ENCODE peak calls at places on chromosomes 5 and 9, in nine cellular contexts. One of them, this sample, is unnamed. For H3K4me1, the result is how much of the 10 kb centered on the place peaks cover.

GRCh38 chr5:14946813-14947640 is 75.4 kb upstream of the ANKH start:
- DNase-seq in HepG2: peak
- DNase-seq in breast epithelium: no peak
- DNase-seq in GM23338: peak
- DNase-seq in GM12878: peak
- DNase-seq in transverse colon: peak
- DNase-seq in stomach: peak
- DNase-seq in HCT116: peak
- DNase-seq in spleen: no peak
- DNase-seq in this sample: no peak

GRCh38 chr9:128787583-128788156 is 617 bp downstream of the TBC1D13 start:
- DNase-seq in breast epithelium: no peak
- DNase-seq in spleen: no peak
- DNase-seq in GM23338: peak
- DNase-seq in HCT116: no peak
- DNase-seq in transverse colon: peak
- DNase-seq in stomach: no peak
- DNase-seq in GM12878: no peak
- DNase-seq in HepG2: no peak
- DNase-seq in this sample: no peak

GRCh38 chr5:59487068-59487686 is 406.3 kb downstream of the PDE4D start:
- DNase-seq in HepG2: no peak
- DNase-seq in stomach: no peak
- DNase-seq in transverse colon: no peak
- DNase-seq in breast epithelium: no peak
- DNase-seq in HCT116: no peak
- DNase-seq in GM12878: no peak
- DNase-seq in GM23338: peak
- DNase-seq in spleen: no peak
- DNase-seq in this sample: no peak

GRCh38 chr5:72138943-72139467 is 31.7 kb downstream of the MAP1B start:
- DNase-seq in HCT116: no peak
- DNase-seq in transverse colon: no peak
- DNase-seq in GM12878: peak
- DNase-seq in spleen: no peak
- DNase-seq in GM23338: no peak
- DNase-seq in HepG2: no peak
- DNase-seq in breast epithelium: no peak
- DNase-seq in stomach: no peak
- DNase-seq in this sample: no peak

GRCh38 chr5:129506092-129506491 is 46.0 kb downstream of the ADAMTS19 start:
- DNase-seq in HepG2: no peak
- DNase-seq in GM23338: no peak
- DNase-seq in GM12878: no peak
- DNase-seq in breast epithelium: no peak
- DNase-seq in stomach: no peak
- DNase-seq in transverse colon: no peak
- DNase-seq in HCT116: no peak
- DNase-seq in spleen: no peak
- DNase-seq in this sample: no peak

GRCh38 chr5:110769282-110769681 is 30.5 kb downstream of the SLC25A46 start:
- DNase-seq in HepG2: no peak
- DNase-seq in HCT116: no peak
- DNase-seq in spleen: no peak
- DNase-seq in GM12878: no peak
- DNase-seq in breast epithelium: no peak
- DNase-seq in transverse colon: no peak
- DNase-seq in stomach: no peak
- DNase-seq in GM23338: no peak
- DNase-seq in this sample: no peak

GRCh38 chr5:124176692-124177091 is 569.7 kb downstream of the ZNF608 start:
- DNase-seq in HCT116: no peak
- DNase-seq in breast epithelium: no peak
- DNase-seq in GM23338: peak
- DNase-seq in HepG2: no peak
- DNase-seq in transverse colon: no peak
- DNase-seq in stomach: no peak
- DNase-seq in spleen: no peak
- DNase-seq in GM12878: no peak
- DNase-seq in this sample: no peak

GRCh38 chr5:3401635-3402034 is 194.0 kb upstream of the IRX1 start:
- DNase-seq in HepG2: no peak
- DNase-seq in stomach: no peak
- DNase-seq in HCT116: no peak
- DNase-seq in breast epithelium: no peak
- DNase-seq in transverse colon: no peak
- DNase-seq in GM23338: no peak
- DNase-seq in spleen: no peak
- DNase-seq in GM12878: no peak
- DNase-seq in this sample: no peak

GRCh38 chr5:157744055-157745011 is 821 bp downstream of the LSM11 start:
- DNase-seq in GM12878: no peak
- DNase-seq in transverse colon: peak
- DNase-seq in spleen: peak
- DNase-seq in HepG2: no peak
- DNase-seq in stomach: no peak
- DNase-seq in HCT116: no peak
- DNase-seq in GM23338: peak
- DNase-seq in breast epithelium: no peak
- DNase-seq in this sample: no peak

GRCh38 chr5:143177263-143177994 is 226.1 kb downstream of the NR3C1 start:
- DNase-seq in HCT116: no peak
- DNase-seq in GM12878: no peak
- DNase-seq in GM23338: no peak
- DNase-seq in stomach: peak
- DNase-seq in transverse colon: no peak
- DNase-seq in breast epithelium: no peak
- DNase-seq in spleen: no peak
- DNase-seq in HepG2: no peak
- DNase-seq in this sample: no peak

GRCh38 chr9:124045076-124045829 is 33.7 kb downstream of the LHX2 start:
- DNase-seq in GM12878: no peak
- DNase-seq in HCT116: no peak
- DNase-seq in GM23338: peak
- DNase-seq in spleen: peak
- DNase-seq in breast epithelium: no peak
- DNase-seq in HepG2: no peak
- DNase-seq in stomach: peak
- DNase-seq in transverse colon: peak
- DNase-seq in this sample: no peak
- TF ChIP-seq POLR2AphosphoS5 in GM12878: no peak
- TF ChIP-seq POLR2AphosphoS5 in HCT116: no peak
- TF ChIP-seq POLR2AphosphoS5 in GM23338: no peak
- TF ChIP-seq POLR2AphosphoS5 in spleen: peak
- TF ChIP-seq POLR2AphosphoS5 in breast epithelium: no peak
- TF ChIP-seq POLR2AphosphoS5 in HepG2: no peak
- TF ChIP-seq POLR2AphosphoS5 in stomach: no peak
- TF ChIP-seq POLR2AphosphoS5 in transverse colon: no peak
- TF ChIP-seq POLR2AphosphoS5 in this sample: no peak

DNA sequence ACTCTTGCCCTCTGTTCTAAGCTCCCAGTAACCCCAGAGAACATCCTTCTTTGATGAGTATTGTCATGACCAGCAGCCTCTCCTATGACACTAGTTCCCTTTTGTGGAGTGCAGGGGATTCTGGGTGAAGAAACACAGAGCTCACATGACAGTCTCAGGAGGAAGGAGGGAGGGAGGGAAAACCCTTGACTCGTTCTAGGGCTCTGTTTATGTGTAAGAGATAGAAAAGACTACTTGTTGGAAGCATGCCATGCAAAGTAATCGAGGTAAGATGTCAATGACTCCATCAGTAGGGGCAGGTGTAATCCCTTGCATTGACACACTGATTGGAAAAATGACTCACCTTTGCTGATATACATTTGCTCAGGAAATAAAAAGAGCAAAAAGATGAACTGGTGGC is 190.2 kb upstream of the ELL2 start:
- DNase-seq in HCT116: no peak
- DNase-seq in HepG2: no peak
- DNase-seq in GM12878: no peak
- DNase-seq in GM23338: no peak
- DNase-seq in breast epithelium: no peak
- DNase-seq in stomach: no peak
- DNase-seq in spleen: no peak
- DNase-seq in transverse colon: no peak
- DNase-seq in this sample: no peak
- H3K4me1 ChIP-seq in HCT116: under half
- H3K4me1 ChIP-seq in HepG2: under half
- H3K4me1 ChIP-seq in GM12878: under half
- H3K4me1 ChIP-seq in GM23338: under half
- H3K4me1 ChIP-seq in breast epithelium: under half
- H3K4me1 ChIP-seq in stomach: under half
- H3K4me1 ChIP-seq in spleen: under half
- H3K4me1 ChIP-seq in transverse colon: under half
- H3K4me1 ChIP-seq in this sample: under half

DNA sequence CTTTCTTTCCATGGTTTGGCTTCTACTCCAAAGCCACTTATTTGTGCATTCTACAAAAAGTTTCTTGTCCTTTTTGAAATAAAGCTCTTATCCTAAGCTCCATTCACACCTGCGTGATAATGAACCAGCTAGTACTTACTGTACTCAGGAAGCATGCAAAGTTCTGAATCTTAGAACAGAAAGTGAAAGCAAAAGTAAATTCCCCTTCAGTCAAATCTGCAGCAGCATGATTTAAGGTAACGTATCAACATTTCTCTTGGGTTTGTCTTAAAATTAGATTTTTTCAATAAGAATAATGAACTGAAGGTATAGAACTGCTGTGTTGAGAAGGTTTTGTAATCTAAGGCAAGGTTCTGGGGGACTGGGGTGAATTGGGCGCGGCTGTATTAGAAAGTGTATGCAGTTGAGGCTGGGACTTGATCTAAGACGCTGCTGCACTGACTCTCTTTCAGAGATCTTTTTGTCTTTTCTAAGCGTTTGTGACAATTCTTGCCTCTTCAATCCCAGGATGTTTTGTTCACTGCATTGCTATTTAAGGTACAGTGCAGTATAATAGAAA is at the start of gene ERAP2:
- DNase-seq in GM12878: no peak
- DNase-seq in stomach: no peak
- DNase-seq in spleen: no peak
- DNase-seq in breast epithelium: no peak
- DNase-seq in GM23338: peak
- DNase-seq in HepG2: peak
- DNase-seq in transverse colon: no peak
- DNase-seq in HCT116: no peak
- DNase-seq in this sample: no peak
- TF ChIP-seq POLR2AphosphoS5 in GM12878: peak
- TF ChIP-seq POLR2AphosphoS5 in stomach: peak
- TF ChIP-seq POLR2AphosphoS5 in spleen: no peak
- TF ChIP-seq POLR2AphosphoS5 in breast epithelium: no peak
- TF ChIP-seq POLR2AphosphoS5 in GM23338: no peak
- TF ChIP-seq POLR2AphosphoS5 in HepG2: no peak
- TF ChIP-seq POLR2AphosphoS5 in transverse colon: peak
- TF ChIP-seq POLR2AphosphoS5 in HCT116: no peak
- TF ChIP-seq POLR2AphosphoS5 in this sample: no peak

DNA sequence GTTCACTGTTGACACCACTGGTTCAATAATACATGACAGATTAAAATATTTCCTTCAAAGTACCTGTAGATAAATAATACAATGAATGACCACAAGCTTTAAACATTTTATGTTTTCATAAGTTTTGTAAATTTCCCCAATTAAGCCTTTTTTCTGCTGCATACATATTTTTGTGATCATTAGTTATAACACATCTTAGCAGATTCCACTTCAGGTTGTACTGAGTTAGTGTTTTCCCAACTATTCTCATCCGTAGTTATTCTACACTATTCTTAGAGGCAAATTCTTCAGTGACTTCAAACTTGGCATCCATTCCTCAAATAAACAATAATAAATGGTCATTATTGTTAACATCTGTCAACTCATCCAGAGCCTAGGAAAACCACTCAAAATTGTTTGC is 100.9 kb downstream of the NRG2 start:
- DNase-seq in spleen: no peak
- DNase-seq in breast epithelium: no peak
- DNase-seq in stomach: no peak
- DNase-seq in HCT116: no peak
- DNase-seq in GM12878: no peak
- DNase-seq in transverse colon: no peak
- DNase-seq in GM23338: no peak
- DNase-seq in HepG2: no peak
- DNase-seq in this sample: no peak
- H3K4me1 ChIP-seq in spleen: under half
- H3K4me1 ChIP-seq in breast epithelium: under half
- H3K4me1 ChIP-seq in stomach: under half
- H3K4me1 ChIP-seq in HCT116: under half
- H3K4me1 ChIP-seq in GM12878: under half
- H3K4me1 ChIP-seq in transverse colon: under half
- H3K4me1 ChIP-seq in GM23338: under half
- H3K4me1 ChIP-seq in HepG2: under half
- H3K4me1 ChIP-seq in this sample: under half

DNA sequence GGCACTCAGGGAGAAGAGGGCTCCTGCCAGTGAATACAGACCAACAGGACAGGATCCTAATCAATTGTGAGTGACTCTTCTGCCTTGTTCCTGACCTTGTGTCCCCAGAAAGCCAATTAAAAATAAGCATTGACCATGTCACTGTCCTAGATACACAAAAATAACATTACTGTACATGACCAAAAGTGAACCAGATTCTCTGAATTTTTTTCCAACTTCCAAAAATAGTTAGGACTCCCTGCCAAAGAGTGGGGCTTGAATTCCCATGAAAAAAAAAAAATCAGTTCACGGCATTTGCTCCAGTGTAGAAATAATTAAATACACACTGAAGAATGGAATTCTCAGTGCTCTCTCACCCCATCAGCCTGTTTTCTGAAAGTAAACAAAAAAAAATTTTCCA is 63.4 kb upstream of the MAP3K1 start:
- DNase-seq in GM12878: no peak
- DNase-seq in GM23338: no peak
- DNase-seq in HCT116: no peak
- DNase-seq in transverse colon: no peak
- DNase-seq in breast epithelium: no peak
- DNase-seq in HepG2: no peak
- DNase-seq in stomach: no peak
- DNase-seq in spleen: no peak
- DNase-seq in this sample: no peak
- TF ChIP-seq POLR2AphosphoS5 in GM12878: no peak
- TF ChIP-seq POLR2AphosphoS5 in GM23338: no peak
- TF ChIP-seq POLR2AphosphoS5 in HCT116: no peak
- TF ChIP-seq POLR2AphosphoS5 in transverse colon: no peak
- TF ChIP-seq POLR2AphosphoS5 in breast epithelium: no peak
- TF ChIP-seq POLR2AphosphoS5 in HepG2: no peak
- TF ChIP-seq POLR2AphosphoS5 in stomach: no peak
- TF ChIP-seq POLR2AphosphoS5 in spleen: no peak
- TF ChIP-seq POLR2AphosphoS5 in this sample: no peak

GRCh38 chr5:54545796-54546195 is 28.2 kb downstream of the SNX18 start:
- DNase-seq in transverse colon: peak
- DNase-seq in breast epithelium: no peak
- DNase-seq in HepG2: no peak
- DNase-seq in HCT116: no peak
- DNase-seq in spleen: no peak
- DNase-seq in stomach: no peak
- DNase-seq in GM23338: no peak
- DNase-seq in GM12878: no peak
- DNase-seq in this sample: no peak
- H3K4me1 ChIP-seq in transverse colon: under half
- H3K4me1 ChIP-seq in breast epithelium: under half
- H3K4me1 ChIP-seq in HepG2: under half
- H3K4me1 ChIP-seq in HCT116: under half
- H3K4me1 ChIP-seq in spleen: half or more
- H3K4me1 ChIP-seq in stomach: under half
- H3K4me1 ChIP-seq in GM23338: under half
- H3K4me1 ChIP-seq in GM12878: under half
- H3K4me1 ChIP-seq in this sample: under half

This sample was measured in suprapubic skin.